ENCODE peak calls at places on chromosomes 4 and X, in four cellular contexts. One of them, this sample, is unnamed.

GRCh38 chr4:11495291-11495690 is 66.6 kb upstream of the HS3ST1 start:
- DNase-seq in thoracic aorta: no peak
- DNase-seq in colonic mucosa: no peak
- DNase-seq in neural progenitor cell: no peak
- DNase-seq in this sample: no peak

GRCh38 chr4:74206088-74206826 is 48.3 kb downstream of the MTHFD2L start:
- DNase-seq in neural progenitor cell: no peak
- DNase-seq in thoracic aorta: no peak
- DNase-seq in colonic mucosa: no peak
- DNase-seq in this sample: no peak

GRCh38 chr4:169618986-169619385 is 1.4 kb upstream of the CLCN3 start:
- DNase-seq in colonic mucosa: no peak
- DNase-seq in thoracic aorta: no peak
- DNase-seq in neural progenitor cell: no peak
- DNase-seq in this sample: no peak

GRCh38 chr4:78529569-78530209 is 21.9 kb upstream of the ANXA3 start:
- DNase-seq in neural progenitor cell: no peak
- DNase-seq in thoracic aorta: no peak
- DNase-seq in colonic mucosa: no peak
- DNase-seq in this sample: no peak

GRCh38 chr4:60396680-60397079 is 803.4 kb upstream of the ADGRL3 start:
- DNase-seq in colonic mucosa: no peak
- DNase-seq in thoracic aorta: no peak
- DNase-seq in neural progenitor cell: no peak
- DNase-seq in this sample: no peak

GRCh38 chrX:18129694-18130093 is 91.0 kb downstream of the BEND2 start:
- DNase-seq in colonic mucosa: no peak
- DNase-seq in thoracic aorta: no peak
- DNase-seq in neural progenitor cell: no peak
- DNase-seq in this sample: no peak

GRCh38 chr4:13540446-13541175 is 3.7 kb downstream of the NKX3-2 start:
- DNase-seq in neural progenitor cell: no peak
- DNase-seq in thoracic aorta: no peak
- DNase-seq in colonic mucosa: no peak
- DNase-seq in this sample: no peak

GRCh38 chrX:104166735-104167436 is 633 bp downstream of the FAM199X start:
- DNase-seq in neural progenitor cell: no peak
- DNase-seq in colonic mucosa: peak; percentile 35
- DNase-seq in thoracic aorta: no peak
- DNase-seq in this sample: no peak

GRCh38 chr4:145852256-145852839 is 86.3 kb downstream of the ZNF827 start:
- DNase-seq in thoracic aorta: no peak
- DNase-seq in neural progenitor cell: no peak
- DNase-seq in colonic mucosa: no peak
- DNase-seq in this sample: no peak

DNA sequence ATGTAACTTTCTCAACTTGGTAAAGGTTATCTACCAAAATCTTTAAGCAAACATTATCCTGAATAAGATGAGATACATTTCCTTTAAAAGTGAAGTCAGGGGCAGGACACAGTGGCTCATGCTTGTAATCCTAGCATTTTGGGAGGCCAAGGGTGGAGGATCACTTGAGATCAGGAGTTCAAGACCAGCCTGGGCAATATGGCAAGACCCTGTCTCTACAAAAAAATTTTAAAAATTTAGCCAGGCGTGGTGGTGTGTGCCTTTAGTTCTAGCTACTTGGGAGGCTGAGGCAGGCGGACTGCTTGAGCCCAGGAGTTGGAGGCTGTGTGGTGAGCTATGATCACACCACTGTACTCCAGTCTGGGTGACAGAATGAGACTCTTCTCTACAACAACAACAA is 5.0 kb downstream of the DCAF16 start:
- DNase-seq in neural progenitor cell: no peak
- DNase-seq in colonic mucosa: no peak
- DNase-seq in thoracic aorta: no peak
- DNase-seq in this sample: no peak
- H3K36me3 ChIP-seq in neural progenitor cell: peaks cover 32% of the 10 kb centered on the region
- H3K36me3 ChIP-seq in colonic mucosa: peaks cover 8% of the 10 kb centered on the region
- H3K36me3 ChIP-seq in thoracic aorta: peaks cover 17% of the 10 kb centered on the region
- H3K36me3 ChIP-seq in this sample: peaks cover 42% of the 10 kb centered on the region

DNA sequence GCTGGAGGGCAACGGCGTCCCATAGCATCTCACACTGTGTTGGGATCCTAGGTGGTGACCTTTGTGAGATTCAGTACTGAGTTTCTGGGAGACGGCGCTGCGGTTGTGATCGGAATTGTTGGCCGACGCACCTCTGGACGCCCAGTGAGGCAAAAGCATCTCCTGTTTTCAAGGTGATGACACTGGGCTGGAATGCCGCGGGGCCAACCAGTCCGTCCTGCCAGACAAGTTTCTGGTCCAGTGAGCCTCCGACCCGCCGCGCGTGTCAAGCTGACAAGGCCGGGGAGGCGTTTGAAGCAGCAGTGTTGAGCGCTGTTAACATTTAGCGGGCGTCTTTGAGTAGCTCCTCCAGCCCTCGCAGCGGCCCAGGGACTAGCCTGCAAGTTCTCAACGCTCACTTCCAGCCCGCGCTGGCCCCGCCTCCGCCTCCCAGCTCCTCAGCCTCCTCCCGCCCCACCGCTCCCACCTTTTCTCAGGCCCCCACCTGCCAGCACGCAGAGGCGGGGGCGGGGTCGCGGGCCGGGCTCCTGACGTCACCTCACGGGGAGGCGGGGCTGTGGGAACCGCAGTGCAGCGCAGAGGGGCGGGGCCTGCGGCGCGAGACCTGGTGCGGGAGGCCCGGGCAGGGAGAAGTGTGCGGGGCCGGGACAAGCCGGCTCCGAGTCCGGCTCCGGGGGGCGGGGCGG is 482 bp upstream of the CDS1 start:
- DNase-seq in colonic mucosa: peak; percentile 97
- DNase-seq in neural progenitor cell: peak; percentile 98
- DNase-seq in thoracic aorta: peak; percentile 43
- DNase-seq in this sample: peak; percentile 98
- H3K27ac ChIP-seq in colonic mucosa: peak overlapping the region; percentile 90
- H3K27ac ChIP-seq in neural progenitor cell: no peak overlapping the region
- H3K27ac ChIP-seq in thoracic aorta: no peak overlapping the region
- H3K27ac ChIP-seq in this sample: peak overlapping the region; percentile 85

GRCh38 chr4:6404611-6405416 is 67.6 kb downstream of the PPP2R2C start:
- DNase-seq in thoracic aorta: no peak
- DNase-seq in colonic mucosa: no peak
- DNase-seq in neural progenitor cell: peak; percentile 73
- DNase-seq in this sample: no peak

GRCh38 chr4:6403400-6403685 is 69.1 kb downstream of the PPP2R2C start:
- DNase-seq in neural progenitor cell: no peak
- DNase-seq in thoracic aorta: no peak
- DNase-seq in colonic mucosa: no peak
- DNase-seq in this sample: no peak

GRCh38 chr4:6405417-6405747 is 67.0 kb downstream of the PPP2R2C start:
- DNase-seq in colonic mucosa: no peak
- DNase-seq in neural progenitor cell: peak; percentile 56
- DNase-seq in thoracic aorta: no peak
- DNase-seq in this sample: no peak

GRCh38 chr4:6401797-6402196 is 70.6 kb downstream of the PPP2R2C start:
- DNase-seq in colonic mucosa: no peak
- DNase-seq in neural progenitor cell: no peak
- DNase-seq in thoracic aorta: no peak
- DNase-seq in this sample: no peak

GRCh38 chr4:6402566-6403399 is 69.6 kb downstream of the PPP2R2C start:
- DNase-seq in colonic mucosa: no peak
- DNase-seq in thoracic aorta: no peak
- DNase-seq in neural progenitor cell: peak; percentile 56
- DNase-seq in this sample: no peak
- H3K36me3 ChIP-seq in colonic mucosa: no peaks in the 10 kb centered on the region
- H3K36me3 ChIP-seq in thoracic aorta: no peaks in the 10 kb centered on the region
- H3K36me3 ChIP-seq in neural progenitor cell: no peaks in the 10 kb centered on the region
- H3K36me3 ChIP-seq in this sample: no peaks in the 10 kb centered on the region

GRCh38 chrX:9604908-9605306 is 140.0 kb downstream of the TBL1X start:
- DNase-seq in colonic mucosa: no peak
- DNase-seq in thoracic aorta: no peak
- DNase-seq in neural progenitor cell: no peak
- DNase-seq in this sample: no peak
- H3K27ac ChIP-seq in colonic mucosa: no peak overlapping the region
- H3K27ac ChIP-seq in thoracic aorta: no peak overlapping the region
- H3K27ac ChIP-seq in neural progenitor cell: no peak overlapping the region
- H3K27ac ChIP-seq in this sample: no peak overlapping the region

GRCh38 chr4:37902738-37903693 is 12.1 kb downstream of the TBC1D1 start:
- DNase-seq in neural progenitor cell: no peak
- DNase-seq in colonic mucosa: no peak
- DNase-seq in thoracic aorta: no peak
- DNase-seq in this sample: no peak
- H3K36me3 ChIP-seq in neural progenitor cell: no peaks in the 10 kb centered on the region
- H3K36me3 ChIP-seq in colonic mucosa: no peaks in the 10 kb centered on the region
- H3K36me3 ChIP-seq in thoracic aorta: no peaks in the 10 kb centered on the region
- H3K36me3 ChIP-seq in this sample: no peaks in the 10 kb centered on the region

DNA sequence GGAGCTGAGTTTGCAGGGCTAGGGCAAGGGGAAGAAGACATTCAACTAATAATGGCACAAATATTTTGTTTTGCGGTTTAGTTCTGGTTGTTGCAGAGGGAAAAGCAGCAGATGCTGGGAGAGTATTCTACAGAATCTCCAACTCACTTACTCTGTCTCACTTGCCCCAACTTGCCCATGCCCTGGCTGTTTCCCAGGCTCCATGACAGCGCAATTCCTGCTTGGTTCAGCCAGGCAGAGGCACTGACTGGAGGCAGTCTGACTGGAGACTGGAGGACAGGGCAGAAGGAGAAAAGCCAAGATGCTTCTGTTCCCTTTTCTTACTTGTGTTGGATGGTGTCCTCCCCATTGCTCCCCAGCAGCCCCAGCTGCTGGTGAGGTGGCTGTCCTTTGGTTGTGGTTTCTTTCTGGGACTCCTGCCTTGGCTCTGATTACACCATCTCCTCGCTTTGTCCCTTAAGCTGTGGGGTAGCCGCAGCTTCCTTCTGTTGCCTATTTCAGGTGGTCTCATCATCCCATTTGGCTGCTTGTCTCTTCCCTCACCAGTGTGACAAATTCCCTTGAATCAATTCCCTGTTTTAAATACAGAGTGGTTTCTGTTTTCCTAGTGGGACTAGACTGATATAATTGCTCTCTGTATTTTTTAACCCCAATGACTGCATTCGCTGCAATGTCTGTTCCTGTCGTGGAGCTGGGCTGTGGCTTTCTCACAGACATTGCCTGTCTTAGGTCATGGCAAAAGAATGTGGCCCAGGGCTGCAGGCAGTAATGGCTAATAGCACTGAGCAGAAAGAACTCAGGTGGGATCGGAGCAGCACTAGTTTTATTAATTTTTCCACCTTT is 24.2 kb upstream of the RASL11B start:
- DNase-seq in colonic mucosa: no peak
- DNase-seq in neural progenitor cell: no peak
- DNase-seq in thoracic aorta: no peak
- DNase-seq in this sample: no peak
- H3K27ac ChIP-seq in colonic mucosa: no peak overlapping the region
- H3K27ac ChIP-seq in neural progenitor cell: no peak overlapping the region
- H3K27ac ChIP-seq in thoracic aorta: no peak overlapping the region
- H3K27ac ChIP-seq in this sample: no peak overlapping the region

DNA sequence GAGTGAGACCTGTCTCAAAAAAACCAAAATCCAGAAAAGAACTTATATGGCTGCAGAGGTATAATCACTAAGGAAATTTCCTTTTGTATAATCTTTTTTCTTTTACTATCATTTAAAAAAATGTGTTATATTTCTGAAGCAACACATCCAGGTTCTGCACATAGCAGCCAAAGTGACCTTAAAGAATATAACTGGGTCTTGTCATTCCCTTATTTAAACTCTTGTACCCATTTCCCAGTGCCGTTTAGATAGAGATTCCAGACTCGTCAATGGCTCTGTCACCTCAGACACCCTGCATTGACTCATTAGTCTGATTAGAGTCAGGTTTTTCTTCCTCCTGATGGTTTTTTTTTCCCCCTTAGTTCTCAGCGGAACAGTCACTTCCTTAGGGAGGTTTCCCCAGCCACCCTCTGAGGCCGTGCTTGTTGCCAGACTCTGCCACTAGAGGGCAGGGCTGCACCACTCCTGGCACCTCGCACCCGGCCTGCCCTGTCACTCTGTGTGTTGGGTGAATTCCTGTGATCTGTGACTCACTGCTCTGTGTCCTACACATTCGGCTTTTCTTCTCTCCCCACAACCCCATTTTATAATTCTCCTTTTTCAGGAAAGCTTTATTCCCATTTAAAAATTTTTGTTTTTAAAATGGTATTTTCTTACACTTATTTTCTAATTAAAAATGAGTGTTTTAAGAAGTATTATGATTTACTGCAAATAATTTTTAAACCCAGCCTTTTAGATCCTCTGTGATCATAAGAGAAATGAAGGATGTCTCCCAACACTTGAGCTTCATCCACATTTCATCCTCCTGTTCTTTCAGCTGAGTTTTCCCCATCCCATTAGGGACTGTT is 32.1 kb downstream of the HTT start:
- DNase-seq in thoracic aorta: peak; percentile 77
- DNase-seq in neural progenitor cell: peak; percentile 87
- DNase-seq in colonic mucosa: peak; percentile 85
- DNase-seq in this sample: peak; percentile 90
- H3K36me3 ChIP-seq in thoracic aorta: peaks cover 11% of the 10 kb centered on the region
- H3K36me3 ChIP-seq in neural progenitor cell: no peaks in the 10 kb centered on the region
- H3K36me3 ChIP-seq in colonic mucosa: peaks cover 10% of the 10 kb centered on the region
- H3K36me3 ChIP-seq in this sample: peaks cover 63% of the 10 kb centered on the region